ENCODE peak calls at places on chromosomes 11 and 22, in six cellular contexts. V is NB4; L is H9; M is non-pigmented ciliary epithelial cell; S is NCI-H2029 treated with DMSO at 0.1 percent for 48 hours; T is activated CD4-positive, alpha-beta memory T cell treated with anti-CD3 and anti-CD28 coated beads, Interleukin-2, amount 10 ng/mL, durations not matched to agents 7 days and 5 days. O is an unnamed sample.

GRCh38 chr11:96869207-96869606 is 479.4 kb downstream of the JRKL start:
- DNase-seq in V (no peak), L (no peak), M (no peak), S (no peak), T (no peak), O (no peak)

GRCh38 chr22:38709306-38709705 is 3.6 kb downstream of the GTPBP1 start:
- DNase-seq in V (no peak), L (no peak), M (no peak), S (no peak), T (no peak), O (no peak)

GRCh38 chr11:120224872-120225371 is 14.1 kb downstream of the OAF start:
- DNase-seq in V (peak; percentile 98), L (no peak), M (no peak), S (no peak), T (no peak), O (no peak)

GRCh38 chr22:25212337-25212736 is 7.1 kb upstream of the CRYBB2 start:
- DNase-seq in V (peak; percentile 28), L (no peak), M (no peak), S (no peak), T (no peak), O (no peak)

GRCh38 chr22:42646569-42647525 is 2.3 kb downstream of the CYB5R3 start:
- DNase-seq in V (no peak), L (no peak), M (no peak), S (peak; percentile 37), T (no peak), O (no peak)

GRCh38 chr11:57318178-57318577 is 6.6 kb downstream of the TNKS1BP1 start:
- DNase-seq in V (no peak), L (no peak), M (no peak), S (no peak), T (no peak), O (no peak)

GRCh38 chr11:125215951-125216350 is 51.4 kb downstream of the PKNOX2 start:
- DNase-seq in V (no peak), L (no peak), M (no peak), S (no peak), T (no peak), O (no peak)

GRCh38 chr11:120578591-120579154 is 67.1 kb downstream of the GRIK4 start:
- DNase-seq in V (no peak), L (no peak), M (no peak), S (no peak), T (no peak), O (no peak)

GRCh38 chr22:44887941-44888366 is 121.9 kb downstream of the PHF21B start:
- DNase-seq in V (no peak), L (no peak), M (no peak), S (no peak), T (no peak), O (no peak)

GRCh38 chr11:19934828-19935259 is 222.2 kb downstream of the NAV2 start:
- DNase-seq in V (no peak), L (no peak), M (no peak), S (no peak), T (no peak), O (no peak)

GRCh38 chr22:36590441-36591056 is 61.6 kb upstream of the EIF3D start:
- DNase-seq in V (no peak), L (no peak), M (no peak), S (no peak), T (no peak), O (no peak)

GRCh38 chr22:36741204-36741793 is 34.6 kb downstream of the IFT27 start:
- DNase-seq in V (peak; percentile 45), L (peak; percentile 54), M (no peak), S (no peak), T (no peak), O (no peak)

GRCh38 chr11:75924966-75925784 is 110.2 kb downstream of the UVRAG start:
- DNase-seq in V (no peak), L (no peak), M (no peak), S (no peak), T (no peak), O (peak; percentile 16)

GRCh38 chr22:36303874-36304273 is 50.9 kb downstream of the APOL1 start:
- DNase-seq in V (no peak), L (no peak), M (no peak), S (no peak), T (no peak), O (no peak)

GRCh38 chr11:88709567-88709966 is 356.2 kb downstream of the GRM5 start:
- DNase-seq in V (no peak), L (no peak), M (no peak), S (no peak), T (no peak), O (peak; percentile 6)

GRCh38 chr11:46410021-46410420 is 18.4 kb upstream of the CHRM4 start:
- DNase-seq in V (no peak), L (peak; percentile 78), M (no peak), S (no peak), T (no peak), O (no peak)

GRCh38 chr11:119218141-119218878 is 12.2 kb downstream of the CBL start:
- DNase-seq in V (peak; percentile 46), L (no peak), M (peak; percentile 92), S (no peak), T (no peak), O (peak; percentile 93)

GRCh38 chr11:46437106-46437689 is 45.6 kb upstream of the CHRM4 start:
- DNase-seq in V (no peak), L (no peak), M (no peak), S (no peak), T (no peak), O (no peak)

GRCh38 chr11:67634366-67635230 is 4.9 kb upstream of the NUDT8 start:
- DNase-seq in V (no peak), L (peak; percentile 40), M (no peak), S (no peak), T (no peak), O (no peak)

GRCh38 chr11:934437-934950 is 8.8 kb downstream of the AP2A2 start:
- DNase-seq in V (no peak), L (no peak), M (no peak), S (no peak), T (no peak), O (no peak)

GRCh38 chr11:86211619-86212018 is 32.9 kb upstream of the EED start:
- DNase-seq in V (no peak), L (no peak), M (no peak), S (no peak), T (no peak), O (no peak)

GRCh38 chr22:30314918-30315317 is 11.8 kb downstream of the TBC1D10A start:
- DNase-seq in V (no peak), L (no peak), M (no peak), S (no peak), T (peak; percentile 38), O (no peak)

GRCh38 chr22:32788884-32789624 is 12.5 kb upstream of the TIMP3 start:
- DNase-seq in V (no peak), L (no peak), M (no peak), S (no peak), T (no peak), O (no peak)

GRCh38 chr22:46036558-46037408 is 59.8 kb upstream of the WNT7B start:
- DNase-seq in V (peak; percentile 48), L (no peak), M (no peak), S (no peak), T (peak; percentile 62), O (no peak)

GRCh38 chr11:93757924-93758865 is 16.7 kb downstream of the C11orf54 start:
- DNase-seq in V (no peak), L (no peak), M (no peak), S (no peak), T (no peak), O (no peak)

GRCh38 chr11:1129666-1130160 is 28.0 kb upstream of the MUC5AC start:
- DNase-seq in V (no peak), L (no peak), M (no peak), S (no peak), T (no peak), O (no peak)

GRCh38 chr11:120354779-120355178 is 18.6 kb downstream of the ARHGEF12 start:
- DNase-seq in V (no peak), L (no peak), M (no peak), S (no peak), T (no peak), O (no peak)

GRCh38 chr11:41578421-41579047 is 119.1 kb upstream of the LRRC4C start:
- DNase-seq in V (no peak), L (no peak), M (no peak), S (no peak), T (no peak), O (no peak)

GRCh38 chr11:76152741-76153608 is 53.3 kb downstream of the WNT11 start:
- DNase-seq in V (no peak), L (no peak), M (no peak), S (no peak), T (no peak), O (no peak)

GRCh38 chr11:121503056-121503455 is 50.3 kb upstream of the SORL1-AS1 start:
- DNase-seq in V (peak; percentile 67), L (no peak), M (no peak), S (no peak), T (no peak), O (no peak)

GRCh38 chr11:2694995-2695939 is 4.5 kb downstream of the KCNQ1OT1 start:
- DNase-seq in V (no peak), L (peak; percentile 20), M (no peak), S (no peak), T (no peak), O (no peak)

GRCh38 chr11:72443016-72443415 is 8.7 kb upstream of the CLPB start:
- DNase-seq in V (no peak), L (no peak), M (no peak), S (no peak), T (no peak), O (no peak)

GRCh38 chr22:42648368-42649260 is 578 bp downstream of the CYB5R3 start:
- DNase-seq in V (peak; percentile 56), L (no peak), M (no peak), S (no peak), T (peak; percentile 52), O (peak; percentile 58)

GRCh38 chr11:129652828-129653227 is 162.8 kb upstream of the TMEM45B start:
- DNase-seq in V (no peak), L (no peak), M (peak; percentile 60), S (peak; percentile 83), T (no peak), O (peak; percentile 38)

GRCh38 chr22:47090591-47091240 is 328.3 kb downstream of the TBC1D22A start:
- DNase-seq in V (no peak), L (peak; percentile 72), M (no peak), S (no peak), T (no peak), O (no peak)

GRCh38 chr11:67435727-67436458 is 1.6 kb downstream of the PTPRCAP start:
- DNase-seq in V (no peak), L (no peak), M (no peak), S (no peak), T (no peak), O (no peak)

GRCh38 chr11:24511518-24511917 is 14.7 kb downstream of the LUZP2 start:
- DNase-seq in V (no peak), L (no peak), M (no peak), S (no peak), T (no peak), O (peak; percentile 1)

O was measured in RWPE1.